ENCODE peak calls at places on chromosome 3, in five cellular contexts. One of them, this sample, is unnamed.

GRCh38 chr3:59809750-59810444 is 760.1 kb upstream of the CFAP20DC start:
- DNase-seq in IMR-90: peak
- DNase-seq in endothelial cell of umbilical vein: no peak
- DNase-seq in suprapubic skin: no peak
- DNase-seq in HepG2: no peak
- DNase-seq in this sample: no peak

GRCh38 chr3:17033516-17034168 is 148.9 kb downstream of the PLCL2 start:
- DNase-seq in IMR-90: peak
- DNase-seq in endothelial cell of umbilical vein: no peak
- DNase-seq in suprapubic skin: no peak
- DNase-seq in HepG2: no peak
- DNase-seq in this sample: peak

GRCh38 chr3:54146383-54147239 is 24.3 kb downstream of the CACNA2D3 start:
- DNase-seq in IMR-90: no peak
- DNase-seq in endothelial cell of umbilical vein: no peak
- DNase-seq in suprapubic skin: no peak
- DNase-seq in HepG2: peak
- DNase-seq in this sample: no peak

GRCh38 chr3:4976109-4976508 is 3.1 kb upstream of the BHLHE40 start:
- DNase-seq in IMR-90: peak
- DNase-seq in endothelial cell of umbilical vein: peak
- DNase-seq in suprapubic skin: no peak
- DNase-seq in HepG2: peak
- DNase-seq in this sample: peak

GRCh38 chr3:29282431-29283296 is 1.8 kb downstream of the RBMS3 start:
- DNase-seq in IMR-90: peak
- DNase-seq in endothelial cell of umbilical vein: peak
- DNase-seq in suprapubic skin: no peak
- DNase-seq in HepG2: no peak
- DNase-seq in this sample: no peak

GRCh38 chr3:115814778-115815380 is 191.6 kb downstream of the GAP43 start:
- DNase-seq in IMR-90: peak
- DNase-seq in endothelial cell of umbilical vein: peak
- DNase-seq in suprapubic skin: peak
- DNase-seq in HepG2: peak
- DNase-seq in this sample: peak

GRCh38 chr3:40920041-40920440 is 279.3 kb upstream of the CTNNB1 start:
- DNase-seq in IMR-90: no peak
- DNase-seq in endothelial cell of umbilical vein: no peak
- DNase-seq in suprapubic skin: no peak
- DNase-seq in HepG2: no peak
- DNase-seq in this sample: no peak

GRCh38 chr3:193782280-193782654 is 189.3 kb downstream of the OPA1 start:
- DNase-seq in IMR-90: no peak
- DNase-seq in endothelial cell of umbilical vein: no peak
- DNase-seq in suprapubic skin: no peak
- DNase-seq in HepG2: no peak
- DNase-seq in this sample: no peak

GRCh38 chr3:151962891-151963290 is 89.4 kb downstream of the SUCNR1 start:
- DNase-seq in IMR-90: no peak
- DNase-seq in endothelial cell of umbilical vein: no peak
- DNase-seq in suprapubic skin: no peak
- DNase-seq in HepG2: no peak
- DNase-seq in this sample: no peak

GRCh38 chr3:107897471-107898180 is 193.2 kb downstream of the CD47 start:
- DNase-seq in IMR-90: peak
- DNase-seq in endothelial cell of umbilical vein: no peak
- DNase-seq in suprapubic skin: no peak
- DNase-seq in HepG2: no peak
- DNase-seq in this sample: no peak

GRCh38 chr3:132006605-132007204 is 28.1 kb downstream of the CPNE4 start:
- DNase-seq in IMR-90: peak
- DNase-seq in endothelial cell of umbilical vein: peak
- DNase-seq in suprapubic skin: no peak
- DNase-seq in HepG2: peak
- DNase-seq in this sample: peak

GRCh38 chr3:99920530-99921376 is 103.1 kb downstream of the CMSS1 start:
- DNase-seq in IMR-90: peak
- DNase-seq in endothelial cell of umbilical vein: peak
- DNase-seq in suprapubic skin: peak
- DNase-seq in HepG2: peak
- DNase-seq in this sample: peak

GRCh38 chr3:150739200-150739863 is 23.6 kb downstream of the SIAH2 start:
- DNase-seq in IMR-90: no peak
- DNase-seq in endothelial cell of umbilical vein: no peak
- DNase-seq in suprapubic skin: no peak
- DNase-seq in HepG2: peak
- DNase-seq in this sample: peak

GRCh38 chr3:60641354-60641753 is 609.9 kb downstream of the FHIT start:
- DNase-seq in IMR-90: no peak
- DNase-seq in endothelial cell of umbilical vein: no peak
- DNase-seq in suprapubic skin: no peak
- DNase-seq in HepG2: no peak
- DNase-seq in this sample: no peak

GRCh38 chr3:196080517-196080841 is 1.4 kb downstream of the TFRC start:
- DNase-seq in IMR-90: no peak
- DNase-seq in endothelial cell of umbilical vein: no peak
- DNase-seq in suprapubic skin: no peak
- DNase-seq in HepG2: no peak
- DNase-seq in this sample: peak

GRCh38 chr3:133268772-133269171 is 131.1 kb upstream of the BFSP2 start:
- DNase-seq in IMR-90: no peak
- DNase-seq in endothelial cell of umbilical vein: no peak
- DNase-seq in suprapubic skin: no peak
- DNase-seq in HepG2: no peak
- DNase-seq in this sample: no peak

GRCh38 chr3:61438253-61439115 is 122.9 kb upstream of the PTPRG start:
- DNase-seq in IMR-90: no peak
- DNase-seq in endothelial cell of umbilical vein: no peak
- DNase-seq in suprapubic skin: no peak
- DNase-seq in HepG2: peak
- DNase-seq in this sample: no peak

GRCh38 chr3:41997702-41998551 is 36.0 kb upstream of the ULK4 start:
- DNase-seq in IMR-90: peak
- DNase-seq in endothelial cell of umbilical vein: no peak
- DNase-seq in suprapubic skin: no peak
- DNase-seq in HepG2: no peak
- DNase-seq in this sample: peak

GRCh38 chr3:197298858-197299854 is 744 bp upstream of the DLG1 start:
- DNase-seq in IMR-90: no peak
- DNase-seq in endothelial cell of umbilical vein: peak
- DNase-seq in suprapubic skin: peak
- DNase-seq in HepG2: peak
- DNase-seq in this sample: peak

GRCh38 chr3:97389883-97390282 is 374.7 kb upstream of the ARL6 start:
- DNase-seq in IMR-90: no peak
- DNase-seq in endothelial cell of umbilical vein: no peak
- DNase-seq in suprapubic skin: no peak
- DNase-seq in HepG2: no peak
- DNase-seq in this sample: no peak

GRCh38 chr3:15367059-15367458 is 34.7 kb upstream of the SH3BP5 start:
- DNase-seq in IMR-90: peak
- DNase-seq in endothelial cell of umbilical vein: peak
- DNase-seq in suprapubic skin: no peak
- DNase-seq in HepG2: no peak
- DNase-seq in this sample: no peak

GRCh38 chr3:151085889-151086483 is 522 bp downstream of the MED12L start:
- DNase-seq in IMR-90: no peak
- DNase-seq in endothelial cell of umbilical vein: no peak
- DNase-seq in suprapubic skin: no peak
- DNase-seq in HepG2: no peak
- DNase-seq in this sample: peak

GRCh38 chr3:61358364-61358763 is 107.1 kb upstream of the FHIT start:
- DNase-seq in IMR-90: no peak
- DNase-seq in endothelial cell of umbilical vein: no peak
- DNase-seq in suprapubic skin: peak
- DNase-seq in HepG2: no peak
- DNase-seq in this sample: no peak

GRCh38 chr3:73432021-73432722 is 192.6 kb downstream of the PDZRN3 start:
- DNase-seq in IMR-90: peak
- DNase-seq in endothelial cell of umbilical vein: peak
- DNase-seq in suprapubic skin: no peak
- DNase-seq in HepG2: peak
- DNase-seq in this sample: peak

GRCh38 chr3:146814601-146815315 is 209.6 kb upstream of the PLSCR5 start:
- DNase-seq in IMR-90: peak
- DNase-seq in endothelial cell of umbilical vein: no peak
- DNase-seq in suprapubic skin: no peak
- DNase-seq in HepG2: no peak
- DNase-seq in this sample: no peak

DNA sequence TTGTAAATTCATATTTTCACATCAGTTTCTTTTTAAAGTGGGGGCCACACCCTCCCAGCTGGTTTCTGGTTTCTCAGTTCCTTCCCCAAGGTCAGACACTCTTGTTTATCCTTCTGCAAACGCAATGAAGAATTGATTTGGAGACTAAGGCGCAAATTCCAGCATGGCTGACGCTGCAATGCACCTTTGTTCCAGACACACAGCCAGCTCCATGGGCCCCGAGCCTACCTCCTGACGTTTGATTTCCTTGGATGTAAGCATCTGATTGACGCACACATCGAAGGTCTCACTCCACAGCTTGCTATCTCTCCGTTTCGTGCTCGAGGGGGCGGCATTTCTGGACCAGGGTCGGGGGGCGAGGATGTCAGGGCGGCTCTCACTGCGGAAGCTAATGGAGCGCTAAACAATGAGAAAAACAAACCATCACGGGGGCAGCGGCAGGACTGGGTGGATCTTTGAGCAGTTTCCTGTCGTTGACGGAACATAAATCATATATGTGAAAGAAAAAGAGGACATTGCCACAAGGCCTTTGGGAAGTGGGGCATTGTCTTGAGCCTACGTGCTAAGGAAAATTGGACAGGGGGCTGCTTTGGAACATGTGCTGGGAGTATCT is 46.9 kb downstream of the ARHGEF3 start:
- DNase-seq in IMR-90: no peak
- DNase-seq in endothelial cell of umbilical vein: peak
- DNase-seq in suprapubic skin: no peak
- DNase-seq in HepG2: no peak
- DNase-seq in this sample: no peak
- TF ChIP-seq POLR2A in IMR-90: no peak
- TF ChIP-seq POLR2A in endothelial cell of umbilical vein: no peak
- TF ChIP-seq POLR2A in suprapubic skin: no peak
- TF ChIP-seq POLR2A in HepG2: no peak
- TF ChIP-seq POLR2A in this sample: no peak

GRCh38 chr3:43249405-43249804 is 36.9 kb upstream of the SNRK start:
- DNase-seq in IMR-90: no peak
- DNase-seq in endothelial cell of umbilical vein: no peak
- DNase-seq in suprapubic skin: no peak
- DNase-seq in HepG2: no peak
- DNase-seq in this sample: no peak
- TF ChIP-seq POLR2A in IMR-90: no peak
- TF ChIP-seq POLR2A in endothelial cell of umbilical vein: no peak
- TF ChIP-seq POLR2A in suprapubic skin: no peak
- TF ChIP-seq POLR2A in HepG2: no peak
- TF ChIP-seq POLR2A in this sample: no peak

GRCh38 chr3:171459942-171460225 is 321 bp downstream of the TNIK start:
- DNase-seq in IMR-90: no peak
- DNase-seq in endothelial cell of umbilical vein: no peak
- DNase-seq in suprapubic skin: no peak
- DNase-seq in HepG2: no peak
- DNase-seq in this sample: no peak

GRCh38 chr3:171458857-171459129 is 1.4 kb downstream of the TNIK start:
- DNase-seq in IMR-90: no peak
- DNase-seq in endothelial cell of umbilical vein: no peak
- DNase-seq in suprapubic skin: no peak
- DNase-seq in HepG2: no peak
- DNase-seq in this sample: no peak

GRCh38 chr3:171459130-171459941 is 869 bp downstream of the TNIK start:
- DNase-seq in IMR-90: peak
- DNase-seq in endothelial cell of umbilical vein: peak
- DNase-seq in suprapubic skin: peak
- DNase-seq in HepG2: no peak
- DNase-seq in this sample: peak

GRCh38 chr3:171461087-171461917 is 1.1 kb upstream of the TNIK start:
- DNase-seq in IMR-90: peak
- DNase-seq in endothelial cell of umbilical vein: peak
- DNase-seq in suprapubic skin: no peak
- DNase-seq in HepG2: no peak
- DNase-seq in this sample: peak

DNA sequence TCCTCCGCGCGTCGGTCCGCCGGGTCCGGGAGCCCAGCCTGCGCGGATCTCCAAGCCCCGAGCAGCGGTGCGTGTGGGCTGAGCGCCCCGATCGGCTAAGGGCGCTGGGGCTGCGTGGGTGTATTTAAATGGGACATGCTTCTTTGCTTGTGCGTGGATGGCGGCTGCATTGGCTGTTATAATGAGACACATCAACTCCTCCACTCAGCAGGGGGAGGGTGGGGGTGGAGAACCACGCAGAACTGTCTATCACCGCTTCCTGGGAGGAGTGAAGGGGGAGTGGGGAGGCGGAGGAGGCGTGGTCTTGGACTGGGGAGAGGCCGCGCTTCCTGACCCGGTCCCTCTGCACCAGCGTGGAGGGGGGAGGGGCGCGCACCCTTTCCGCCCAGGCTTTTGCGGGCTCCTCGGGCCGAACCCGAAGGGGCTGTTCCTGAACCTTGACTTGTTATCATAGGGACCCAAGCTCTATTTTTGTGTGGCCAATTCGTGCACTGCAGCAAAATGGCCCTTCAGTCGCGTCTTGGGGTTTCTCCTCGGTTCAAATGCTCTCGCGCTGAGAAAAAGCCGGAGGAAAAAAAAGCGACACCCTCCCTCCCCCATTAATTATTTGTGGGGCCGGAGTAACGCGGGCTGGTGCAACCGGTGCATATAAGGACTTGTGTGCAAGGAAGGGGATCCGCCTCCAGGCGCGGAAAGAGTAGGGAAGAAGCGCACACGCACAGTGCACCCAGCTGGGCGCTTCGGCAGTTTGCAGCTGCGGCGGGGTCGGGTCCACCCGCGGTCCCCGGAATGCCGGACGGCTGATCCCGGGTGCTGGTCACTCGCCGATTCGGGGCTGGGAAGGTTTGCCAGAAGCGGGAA is at the start of gene TNIK:
- DNase-seq in IMR-90: peak
- DNase-seq in endothelial cell of umbilical vein: peak
- DNase-seq in suprapubic skin: peak
- DNase-seq in HepG2: peak
- DNase-seq in this sample: peak
- TF ChIP-seq POLR2A in IMR-90: no peak
- TF ChIP-seq POLR2A in endothelial cell of umbilical vein: peak
- TF ChIP-seq POLR2A in suprapubic skin: no peak
- TF ChIP-seq POLR2A in HepG2: no peak
- TF ChIP-seq POLR2A in this sample: peak

GRCh38 chr3:122030381-122031122 is 8.5 kb upstream of the ILDR1 start:
- DNase-seq in IMR-90: peak
- DNase-seq in endothelial cell of umbilical vein: no peak
- DNase-seq in suprapubic skin: no peak
- DNase-seq in HepG2: no peak
- DNase-seq in this sample: no peak
- TF ChIP-seq POLR2A in IMR-90: no peak
- TF ChIP-seq POLR2A in endothelial cell of umbilical vein: no peak
- TF ChIP-seq POLR2A in suprapubic skin: no peak
- TF ChIP-seq POLR2A in HepG2: no peak
- TF ChIP-seq POLR2A in this sample: no peak

GRCh38 chr3:28241221-28242160 is at the start of gene CMC1:
- DNase-seq in IMR-90: peak
- DNase-seq in endothelial cell of umbilical vein: peak
- DNase-seq in suprapubic skin: peak
- DNase-seq in HepG2: peak
- DNase-seq in this sample: peak
- TF ChIP-seq POLR2A in IMR-90: peak
- TF ChIP-seq POLR2A in endothelial cell of umbilical vein: peak
- TF ChIP-seq POLR2A in suprapubic skin: peak
- TF ChIP-seq POLR2A in HepG2: peak
- TF ChIP-seq POLR2A in this sample: peak

GRCh38 chr3:37862712-37863551 is 1.3 kb downstream of the CTDSPL start:
- DNase-seq in IMR-90: peak
- DNase-seq in endothelial cell of umbilical vein: peak
- DNase-seq in suprapubic skin: no peak
- DNase-seq in HepG2: peak
- DNase-seq in this sample: no peak
- TF ChIP-seq POLR2A in IMR-90: no peak
- TF ChIP-seq POLR2A in endothelial cell of umbilical vein: no peak
- TF ChIP-seq POLR2A in suprapubic skin: no peak
- TF ChIP-seq POLR2A in HepG2: peak
- TF ChIP-seq POLR2A in this sample: no peak

This sample was measured in erythroblast.